ENCODE peak calls at places on chromosome X, in five cellular contexts. K is iPS-NIHi11, E is fibroblast of lung, Y is kidney glomerular epithelial cell, S is cerebellum. J is an unnamed sample.

GRCh38 chrX:66050140-66050569 is 10.3 kb upstream of the VSIG4 start:
- DNase-seq in K (no peak), E (no peak), Y (no peak), S (no peak), J (no peak)

GRCh38 chrX:36898301-36898700 is 109.9 kb upstream of the FAM47C start:
- DNase-seq in K (peak), E (peak), Y (no peak), S (no peak), J (no peak)

GRCh38 chrX:39418132-39418935 is 617.1 kb downstream of the MID1IP1 start:
- DNase-seq in K (no peak), E (no peak), Y (no peak), S (no peak), J (no peak)

GRCh38 chrX:19670854-19671620 is 155.7 kb upstream of the MAP3K15 start:
- DNase-seq in K (peak), E (peak), Y (peak), S (no peak), J (no peak)

GRCh38 chrX:83022020-83022419 is 486.1 kb upstream of the POU3F4 start:
- DNase-seq in K (no peak), E (peak), Y (peak), S (no peak), J (peak)

GRCh38 chrX:68894513-68895338 is 65.9 kb downstream of the EFNB1 start:
- DNase-seq in K (peak), E (peak), Y (no peak), S (peak), J (no peak)

GRCh38 chrX:134004038-134004437 is 18.6 kb upstream of the GPC3 start:
- DNase-seq in K (no peak), E (peak), Y (peak), S (no peak), J (no peak)

GRCh38 chrX:97683256-97683655 is 799.5 kb downstream of the RPA4 start:
- DNase-seq in K (no peak), E (no peak), Y (no peak), S (no peak), J (no peak)

GRCh38 chrX:54817220-54817820 is 9.8 kb downstream of the MAGED2 start:
- DNase-seq in K (no peak), E (peak), Y (no peak), S (no peak), J (no peak)

GRCh38 chrX:25976683-25977310 is 161.3 kb upstream of the MAGEB18 start:
- DNase-seq in K (no peak), E (no peak), Y (no peak), S (no peak), J (peak)

GRCh38 chrX:109632906-109633504 is 8.0 kb upstream of the KCNE5 start:
- DNase-seq in K (peak), E (peak), Y (no peak), S (no peak), J (no peak)

GRCh38 chrX:70754169-70754843 is 154.2 kb downstream of the TEX11 start:
- DNase-seq in K (no peak), E (no peak), Y (no peak), S (no peak), J (no peak)

GRCh38 chrX:38561951-38562719 is 793 bp downstream of the TSPAN7 start:
- DNase-seq in K (peak), E (no peak), Y (no peak), S (peak), J (peak)

GRCh38 chrX:123060986-123061385 is 123.1 kb upstream of the GRIA3 start:
- DNase-seq in K (no peak), E (no peak), Y (no peak), S (no peak), J (no peak)

GRCh38 chrX:70007946-70008345 is 41.8 kb downstream of the AWAT2 start:
- DNase-seq in K (no peak), E (no peak), Y (no peak), S (no peak), J (no peak)

GRCh38 chrX:43882294-43882681 is at the start of gene MAOB:
- DNase-seq in K (peak), E (no peak), Y (no peak), S (peak), J (no peak)

GRCh38 chrX:8820910-8821527 is 19.8 kb upstream of the FAM9A start:
- DNase-seq in K (peak), E (peak), Y (no peak), S (no peak), J (peak)

GRCh38 chrX:109294097-109294815 is 187.6 kb downstream of the GUCY2F start:
- DNase-seq in K (no peak), E (no peak), Y (no peak), S (no peak), J (no peak)

GRCh38 chrX:87578978-87579377 is 61.4 kb downstream of the KLHL4 start:
- DNase-seq in K (peak), E (peak), Y (no peak), S (no peak), J (no peak)

GRCh38 chrX:154351183-154352011 is 23.0 kb downstream of the FLNA start:
- DNase-seq in K (no peak), E (no peak), Y (no peak), S (no peak), J (no peak)

GRCh38 chrX:39895228-39896110 is 202.3 kb downstream of the BCOR start:
- DNase-seq in K (peak), E (no peak), Y (no peak), S (peak), J (no peak)

GRCh38 chrX:24334473-24334872 is 20.6 kb upstream of the SUPT20HL2 start:
- DNase-seq in K (no peak), E (no peak), Y (no peak), S (no peak), J (no peak)

GRCh38 chrX:48465336-48465933 is 4.6 kb downstream of the SLC38A5 start:
- DNase-seq in K (no peak), E (peak), Y (peak), S (no peak), J (no peak)

GRCh38 chrX:872090-872489 is 241.5 kb downstream of the SHOX start:
- DNase-seq in K (no peak), E (no peak), Y (no peak), S (no peak), J (no peak)

GRCh38 chrX:67105758-67106116 is 438.1 kb upstream of the AR start:
- DNase-seq in K (no peak), E (no peak), Y (no peak), S (no peak), J (no peak)

GRCh38 chrX:103220511-103221406 is 5.9 kb downstream of the BEX4 start:
- DNase-seq in K (no peak), E (no peak), Y (no peak), S (no peak), J (no peak)

GRCh38 chrX:20585782-20586181 is 319.1 kb upstream of the RPS6KA3 start:
- DNase-seq in K (no peak), E (no peak), Y (no peak), S (no peak), J (no peak)

GRCh38 chrX:70168238-70169188 is 8.8 kb upstream of the DGAT2L6 start:
- DNase-seq in K (peak), E (peak), Y (peak), S (no peak), J (no peak)

GRCh38 chrX:42755820-42756219 is 22.1 kb downstream of the PPP1R2C start:
- DNase-seq in K (no peak), E (peak), Y (peak), S (no peak), J (no peak)

GRCh38 chrX:77160301-77160700 is 286.9 kb upstream of the FGF16 start:
- DNase-seq in K (peak), E (no peak), Y (no peak), S (no peak), J (peak)